ENCODE peak calls at places on chromosomes 11 and 22, in five cellular contexts. P is IMR-90; N is PC-9; F is mesenchymal stem cell; I is CD4-positive, CD25-positive, alpha-beta regulatory T cell. K is an unnamed sample. For H3K4me1 and H3K9me3, the result is how much of the 10 kb centered on the place peaks cover.

GRCh38 chr11:12289667-12290476 is 87.5 kb upstream of the PARVA start:
- DNase-seq in F (no peak), P (no peak), I (no peak), N (no peak), K (no peak)

GRCh38 chr11:117072517-117073218 is 25.6 kb downstream of the SIK3 start:
- DNase-seq in F (peak), N (peak), I (peak), P (peak), K (peak)

GRCh38 chr11:87455180-87455579 is 417.4 kb downstream of the TMEM135 start:
- DNase-seq in F (no peak), P (no peak), I (no peak), N (no peak), K (no peak)

GRCh38 chr11:68019486-68019885 is 9.4 kb downstream of the ALDH3B1 start:
- DNase-seq in F (no peak), P (no peak), I (no peak), N (no peak), K (no peak)

GRCh38 chr11:17351510-17352176 is at the start of gene NCR3LG1:
- DNase-seq in F (peak), I (peak), N (peak), P (peak), K (peak)

GRCh38 chr11:38791346-38791961 is 2193.4 kb upstream of the RAG2 start:
- DNase-seq in P (peak), I (peak), F (peak), N (peak), K (peak)

GRCh38 chr11:74100735-74101134 is 70.1 kb downstream of the C2CD3 start:
- DNase-seq in P (no peak), I (no peak), N (no peak), F (no peak), K (no peak)

GRCh38 chr11:69276165-69276564 is 17.8 kb upstream of the MYEOV start:
- DNase-seq in F (no peak), P (no peak), N (no peak), I (no peak), K (no peak)

GRCh38 chr11:75492181-75492820 is 33.4 kb downstream of the GDPD5 start:
- DNase-seq in P (peak), N (no peak), I (peak), F (no peak), K (no peak)

GRCh38 chr11:104897891-104898684 is at the start of gene CASP12:
- DNase-seq in F (peak), P (peak), I (peak), N (no peak), K (no peak)

GRCh38 chr11:3202305-3202704 is 16.3 kb downstream of the MRGPRG start:
- DNase-seq in N (no peak), I (no peak), P (no peak), F (no peak), K (no peak)

GRCh38 chr22:20135846-20136602 is 4.4 kb downstream of the ZDHHC8 start:
- DNase-seq in N (no peak), F (no peak), P (no peak), I (no peak), K (no peak)

GRCh38 chr11:12540913-12541587 is 133.2 kb upstream of the TEAD1 start:
- DNase-seq in I (no peak), N (peak), P (peak), F (peak), K (peak)

GRCh38 chr11:772429-773390 is 4.6 kb downstream of the GATD1 start:
- DNase-seq in F (no peak), P (no peak), N (no peak), I (no peak), K (no peak)

GRCh38 chr22:20095521-20095920 is 15.5 kb downstream of the DGCR8 start:
- DNase-seq in I (no peak), N (no peak), P (no peak), F (no peak), K (no peak)

GRCh38 chr11:62710001-62710345 is 2.5 kb downstream of the GNG3 start:
- DNase-seq in I (no peak), F (peak), N (no peak), P (no peak), K (no peak)

DNA sequence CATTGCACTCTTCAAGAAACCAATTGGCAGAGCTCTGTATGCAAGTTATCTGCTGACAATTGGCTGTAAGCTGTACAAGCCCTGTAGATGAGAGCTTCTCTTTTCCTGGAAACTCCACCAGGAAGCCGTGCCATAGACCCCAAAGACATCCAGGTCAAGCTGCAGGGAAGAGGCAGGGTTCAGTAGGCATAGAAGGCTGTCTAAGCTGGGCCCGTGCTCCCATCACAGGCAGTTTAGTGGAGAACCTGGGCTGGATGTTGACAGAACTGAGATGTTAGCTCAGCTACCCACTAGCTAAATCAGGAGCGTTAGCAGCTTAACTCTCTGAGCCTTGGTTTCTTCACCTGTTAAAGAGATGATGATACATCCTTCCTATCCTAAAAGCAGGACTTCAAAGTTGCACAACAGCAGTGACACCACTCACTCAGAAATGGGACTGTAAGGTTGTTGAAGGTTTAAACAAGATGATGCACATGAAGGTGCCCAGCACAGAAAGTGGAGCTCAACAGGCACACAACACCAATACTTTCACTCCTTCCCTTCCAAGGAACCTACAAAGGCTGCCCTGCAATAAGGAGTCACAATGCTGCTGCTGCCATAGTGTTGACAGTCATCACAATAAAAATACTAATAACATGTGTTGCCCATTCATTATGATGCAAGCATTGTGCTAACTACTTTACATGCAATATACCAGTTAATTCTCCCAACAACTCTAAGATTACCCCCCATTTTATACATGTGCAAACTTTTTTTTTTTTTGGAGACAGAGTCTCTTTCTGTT is 115.4 kb downstream of the ZBTB16 start:
- DNase-seq in P (no peak), F (no peak), N (no peak), I (no peak), K (no peak)
- H3K4me1 ChIP-seq in P (under half), F (under half), N (under half), I (half or more), K (under half)

DNA sequence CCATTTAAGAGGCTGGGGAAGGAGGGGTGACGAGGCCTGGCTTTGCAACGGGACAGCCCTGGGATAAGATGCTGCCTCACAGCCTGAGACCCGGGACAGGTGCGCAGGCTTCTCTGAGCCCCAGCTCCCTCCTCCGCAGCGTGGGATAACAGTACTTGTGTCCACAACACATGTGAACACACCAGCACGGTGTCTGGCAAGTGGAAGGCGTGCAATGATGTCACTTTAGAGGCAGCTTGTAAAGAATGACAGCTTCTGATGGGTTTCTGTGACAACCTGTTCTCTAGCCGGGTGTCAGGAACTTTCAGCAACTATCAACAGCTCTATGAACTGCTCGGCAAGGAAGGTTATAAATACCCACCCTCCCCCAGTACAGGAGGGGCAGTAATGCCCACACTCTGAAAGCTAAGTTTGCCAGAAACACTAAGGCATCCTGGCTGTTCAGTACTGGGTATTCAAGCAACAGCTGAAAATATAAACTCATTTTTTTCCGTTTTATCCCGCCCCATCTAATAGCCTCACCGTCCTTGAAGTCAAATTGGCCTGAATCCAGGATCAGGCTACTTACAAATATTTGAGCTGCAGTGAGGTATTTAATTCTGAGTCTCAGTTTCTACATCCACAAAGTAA is 59.7 kb downstream of the MYH9 start:
- DNase-seq in P (peak), N (no peak), F (no peak), I (no peak), K (no peak)
- H3K27ac ChIP-seq in P (peak), N (peak), F (peak), I (peak), K (peak)

GRCh38 chr22:48740086-48740730 is 1087.5 kb downstream of the BRD1 start:
- DNase-seq in I (no peak), N (no peak), P (no peak), F (no peak), K (peak)
- H3K9me3 ChIP-seq in I (under half), N (under half), P (half or more), F (under half), K (under half)

DNA sequence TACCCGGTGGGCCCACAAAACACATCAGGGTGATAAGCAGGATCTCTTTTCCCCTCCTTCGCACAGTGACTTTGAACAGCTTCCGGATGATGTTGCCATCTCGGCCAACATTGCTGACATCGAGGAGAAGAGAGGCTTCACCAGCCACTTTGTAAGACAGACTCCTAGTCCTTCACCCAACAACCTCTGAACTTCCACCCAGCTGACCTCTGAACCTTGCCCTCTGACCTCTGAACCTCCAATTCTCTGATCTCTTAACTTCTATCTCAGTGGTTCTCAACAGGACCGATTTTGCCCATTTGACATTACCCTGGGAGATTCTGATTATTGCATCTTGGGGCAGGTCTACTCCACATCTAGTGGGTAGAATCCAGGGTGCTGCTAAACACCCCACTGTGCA is 3.2 kb downstream of the NCF4 start:
- DNase-seq in N (no peak), F (no peak), P (no peak), I (no peak), K (no peak)
- H3K4me1 ChIP-seq in N (under half), F (under half), P (under half), I (under half), K (under half)

DNA sequence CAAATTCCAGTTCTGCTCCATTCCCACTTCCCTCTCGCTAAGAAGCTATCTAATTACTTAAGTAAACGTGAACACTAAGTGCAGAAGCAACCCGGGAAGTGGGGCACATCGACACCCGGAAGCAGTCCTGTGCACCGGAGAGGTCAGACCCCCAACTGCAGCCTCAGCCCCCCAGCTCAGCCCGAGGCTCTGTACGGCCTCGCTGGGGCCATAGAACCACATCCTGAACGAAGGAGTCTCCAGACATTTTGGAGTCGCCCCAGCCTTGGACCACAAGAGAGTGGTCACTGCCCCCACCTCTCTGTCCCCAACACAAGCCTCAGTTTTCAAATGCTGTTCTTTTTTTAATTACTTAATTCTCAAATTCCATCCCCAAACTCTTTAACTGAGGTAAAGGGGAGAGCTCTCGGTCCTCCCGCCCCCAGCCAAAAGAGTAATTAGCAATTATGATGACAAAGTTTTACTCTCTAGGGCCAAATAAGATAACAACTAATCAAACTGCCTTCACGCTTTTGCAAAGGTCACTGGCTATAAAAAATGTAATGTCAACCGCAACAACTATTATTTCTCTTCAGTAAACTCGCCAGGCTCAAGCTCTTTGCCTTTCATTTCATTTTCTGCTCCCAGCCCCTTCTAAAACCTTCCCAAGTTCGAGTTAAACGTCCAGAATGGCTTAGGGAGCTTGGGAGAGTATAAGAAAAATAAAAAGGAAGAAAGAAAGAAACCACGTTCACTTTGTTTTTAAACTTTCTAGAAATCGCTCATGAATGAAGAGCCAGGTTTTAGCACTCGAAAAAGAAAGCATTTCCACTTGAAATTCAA is 2.2 kb downstream of the PAX6 start:
- DNase-seq in I (no peak), P (no peak), N (no peak), F (no peak), K (no peak)
- H3K27ac ChIP-seq in I (no peak), P (no peak), N (peak), F (no peak), K (no peak)

DNA sequence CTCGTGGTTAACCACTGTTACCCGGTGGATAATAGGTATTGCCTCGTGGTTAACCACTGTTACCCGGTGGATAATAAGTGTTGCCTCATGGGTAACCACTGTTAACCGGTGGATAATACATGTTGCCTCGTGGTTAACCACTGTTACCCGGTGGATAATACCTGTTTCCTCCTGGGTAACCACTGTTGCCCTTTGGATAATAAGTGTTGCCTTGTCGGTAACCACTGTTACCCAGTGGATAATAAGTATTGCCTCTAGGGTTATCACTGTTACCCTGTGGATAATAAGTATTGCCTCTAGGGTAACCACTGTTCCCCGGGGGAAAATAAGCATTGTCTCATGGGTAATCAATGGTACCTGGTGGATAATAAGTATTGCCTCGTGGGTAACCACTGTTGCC is 15.0 kb upstream of the NXPE4 start:
- DNase-seq in N (no peak), I (no peak), P (no peak), F (no peak), K (no peak)
- H3K9me3 ChIP-seq in N (under half), I (under half), P (under half), F (under half), K (under half)